ENCODE peak calls at places on chromosome 7, in five cellular contexts. One of them, this sample, is unnamed.

GRCh38 chr7:50693475-50693874 is 89.2 kb downstream of the GRB10 start:
- DNase-seq in AG09309: no peak
- DNase-seq in foreskin fibroblast: no peak
- DNase-seq in BJ: no peak
- DNase-seq in Peyer's patch: no peak
- DNase-seq in this sample: no peak

GRCh38 chr7:2527505-2528464 is 8.2 kb downstream of the LFNG start:
- DNase-seq in AG09309: no peak
- DNase-seq in foreskin fibroblast: peak
- DNase-seq in BJ: peak
- DNase-seq in Peyer's patch: peak
- DNase-seq in this sample: no peak

GRCh38 chr7:1046722-1047679 is 2.7 kb downstream of the GPR146 start:
- DNase-seq in AG09309: no peak
- DNase-seq in foreskin fibroblast: no peak
- DNase-seq in BJ: no peak
- DNase-seq in Peyer's patch: no peak
- DNase-seq in this sample: no peak

GRCh38 chr7:44348300-44348699 is 22.9 kb upstream of the CAMK2B start:
- DNase-seq in AG09309: no peak
- DNase-seq in foreskin fibroblast: peak
- DNase-seq in BJ: no peak
- DNase-seq in Peyer's patch: no peak
- DNase-seq in this sample: no peak

GRCh38 chr7:92745241-92745640 is 91.1 kb downstream of the CDK6 start:
- DNase-seq in AG09309: no peak
- DNase-seq in foreskin fibroblast: no peak
- DNase-seq in BJ: no peak
- DNase-seq in Peyer's patch: no peak
- DNase-seq in this sample: no peak

GRCh38 chr7:155190608-155191536 is 106.8 kb upstream of the INSIG1 start:
- DNase-seq in AG09309: no peak
- DNase-seq in foreskin fibroblast: no peak
- DNase-seq in BJ: no peak
- DNase-seq in Peyer's patch: peak
- DNase-seq in this sample: no peak

GRCh38 chr7:2530076-2530967 is 10.7 kb downstream of the LFNG start:
- DNase-seq in AG09309: no peak
- DNase-seq in foreskin fibroblast: no peak
- DNase-seq in BJ: no peak
- DNase-seq in Peyer's patch: peak
- DNase-seq in this sample: no peak

GRCh38 chr7:64873517-64873916 is 29.6 kb upstream of the ZNF273 start:
- DNase-seq in AG09309: no peak
- DNase-seq in foreskin fibroblast: no peak
- DNase-seq in BJ: no peak
- DNase-seq in Peyer's patch: peak
- DNase-seq in this sample: no peak

GRCh38 chr7:80393786-80394185 is 118.1 kb downstream of the GNAT3 start:
- DNase-seq in AG09309: no peak
- DNase-seq in foreskin fibroblast: no peak
- DNase-seq in BJ: no peak
- DNase-seq in Peyer's patch: no peak
- DNase-seq in this sample: no peak

GRCh38 chr7:107891619-107892366 is 810 bp downstream of the DLD start:
- DNase-seq in AG09309: no peak
- DNase-seq in foreskin fibroblast: no peak
- DNase-seq in BJ: no peak
- DNase-seq in Peyer's patch: no peak
- DNase-seq in this sample: no peak

GRCh38 chr7:28556036-28556435 is 143.7 kb downstream of the CREB5 start:
- DNase-seq in AG09309: no peak
- DNase-seq in foreskin fibroblast: no peak
- DNase-seq in BJ: no peak
- DNase-seq in Peyer's patch: no peak
- DNase-seq in this sample: no peak

GRCh38 chr7:64874114-64874513 is 29.0 kb upstream of the ZNF273 start:
- DNase-seq in AG09309: no peak
- DNase-seq in foreskin fibroblast: no peak
- DNase-seq in BJ: no peak
- DNase-seq in Peyer's patch: peak
- DNase-seq in this sample: no peak

GRCh38 chr7:131122394-131122793 is 205.3 kb upstream of the MKLN1 start:
- DNase-seq in AG09309: no peak
- DNase-seq in foreskin fibroblast: no peak
- DNase-seq in BJ: no peak
- DNase-seq in Peyer's patch: no peak
- DNase-seq in this sample: no peak

GRCh38 chr7:140640727-140641531 is at the start of gene DENND2A:
- DNase-seq in AG09309: no peak
- DNase-seq in foreskin fibroblast: no peak
- DNase-seq in BJ: no peak
- DNase-seq in Peyer's patch: peak
- DNase-seq in this sample: no peak

GRCh38 chr7:141074162-141074989 is 512 bp downstream of the TMEM178B start:
- DNase-seq in AG09309: no peak
- DNase-seq in foreskin fibroblast: peak
- DNase-seq in BJ: no peak
- DNase-seq in Peyer's patch: no peak
- DNase-seq in this sample: no peak

GRCh38 chr7:68440870-68441269 is 1157.4 kb upstream of the AUTS2 start:
- DNase-seq in AG09309: no peak
- DNase-seq in foreskin fibroblast: no peak
- DNase-seq in BJ: no peak
- DNase-seq in Peyer's patch: no peak
- DNase-seq in this sample: no peak

GRCh38 chr7:80611779-80612178 is 26.7 kb upstream of the CD36 start:
- DNase-seq in AG09309: peak
- DNase-seq in foreskin fibroblast: peak
- DNase-seq in BJ: no peak
- DNase-seq in Peyer's patch: peak
- DNase-seq in this sample: no peak

GRCh38 chr7:142482899-142483658 is 225.2 kb upstream of the PRSS58 start:
- DNase-seq in AG09309: no peak
- DNase-seq in foreskin fibroblast: peak
- DNase-seq in BJ: no peak
- DNase-seq in Peyer's patch: peak
- DNase-seq in this sample: no peak

GRCh38 chr7:636396-636795 is 90.1 kb upstream of the DNAAF5 start:
- DNase-seq in AG09309: no peak
- DNase-seq in foreskin fibroblast: no peak
- DNase-seq in BJ: no peak
- DNase-seq in Peyer's patch: no peak
- DNase-seq in this sample: no peak

GRCh38 chr7:14054125-14054524 is 64.7 kb upstream of the ETV1 start:
- DNase-seq in AG09309: no peak
- DNase-seq in foreskin fibroblast: no peak
- DNase-seq in BJ: no peak
- DNase-seq in Peyer's patch: no peak
- DNase-seq in this sample: no peak

GRCh38 chr7:99404235-99404976 is 4.0 kb downstream of the PDAP1 start:
- DNase-seq in AG09309: no peak
- DNase-seq in foreskin fibroblast: peak
- DNase-seq in BJ: no peak
- DNase-seq in Peyer's patch: no peak
- DNase-seq in this sample: no peak

GRCh38 chr7:342681-343216 is 52.8 kb downstream of the FOXL3 start:
- DNase-seq in AG09309: no peak
- DNase-seq in foreskin fibroblast: no peak
- DNase-seq in BJ: no peak
- DNase-seq in Peyer's patch: no peak
- DNase-seq in this sample: no peak

GRCh38 chr7:137919987-137920386 is 73.2 kb upstream of the DGKI start:
- DNase-seq in AG09309: no peak
- DNase-seq in foreskin fibroblast: no peak
- DNase-seq in BJ: no peak
- DNase-seq in Peyer's patch: no peak
- DNase-seq in this sample: no peak

GRCh38 chr7:156969972-156970420 is 20.5 kb downstream of the NOM1 start:
- DNase-seq in AG09309: no peak
- DNase-seq in foreskin fibroblast: no peak
- DNase-seq in BJ: no peak
- DNase-seq in Peyer's patch: no peak
- DNase-seq in this sample: no peak

GRCh38 chr7:88217675-88218427 is 2.0 kb downstream of the SRI start:
- DNase-seq in AG09309: no peak
- DNase-seq in foreskin fibroblast: no peak
- DNase-seq in BJ: no peak
- DNase-seq in Peyer's patch: no peak
- DNase-seq in this sample: no peak

GRCh38 chr7:28349637-28350036 is 62.7 kb upstream of the CREB5 start:
- DNase-seq in AG09309: no peak
- DNase-seq in foreskin fibroblast: no peak
- DNase-seq in BJ: no peak
- DNase-seq in Peyer's patch: no peak
- DNase-seq in this sample: no peak

GRCh38 chr7:5596046-5596895 is 172.6 kb upstream of the TNRC18 start:
- DNase-seq in AG09309: peak
- DNase-seq in foreskin fibroblast: peak
- DNase-seq in BJ: peak
- DNase-seq in Peyer's patch: peak
- DNase-seq in this sample: peak

DNA sequence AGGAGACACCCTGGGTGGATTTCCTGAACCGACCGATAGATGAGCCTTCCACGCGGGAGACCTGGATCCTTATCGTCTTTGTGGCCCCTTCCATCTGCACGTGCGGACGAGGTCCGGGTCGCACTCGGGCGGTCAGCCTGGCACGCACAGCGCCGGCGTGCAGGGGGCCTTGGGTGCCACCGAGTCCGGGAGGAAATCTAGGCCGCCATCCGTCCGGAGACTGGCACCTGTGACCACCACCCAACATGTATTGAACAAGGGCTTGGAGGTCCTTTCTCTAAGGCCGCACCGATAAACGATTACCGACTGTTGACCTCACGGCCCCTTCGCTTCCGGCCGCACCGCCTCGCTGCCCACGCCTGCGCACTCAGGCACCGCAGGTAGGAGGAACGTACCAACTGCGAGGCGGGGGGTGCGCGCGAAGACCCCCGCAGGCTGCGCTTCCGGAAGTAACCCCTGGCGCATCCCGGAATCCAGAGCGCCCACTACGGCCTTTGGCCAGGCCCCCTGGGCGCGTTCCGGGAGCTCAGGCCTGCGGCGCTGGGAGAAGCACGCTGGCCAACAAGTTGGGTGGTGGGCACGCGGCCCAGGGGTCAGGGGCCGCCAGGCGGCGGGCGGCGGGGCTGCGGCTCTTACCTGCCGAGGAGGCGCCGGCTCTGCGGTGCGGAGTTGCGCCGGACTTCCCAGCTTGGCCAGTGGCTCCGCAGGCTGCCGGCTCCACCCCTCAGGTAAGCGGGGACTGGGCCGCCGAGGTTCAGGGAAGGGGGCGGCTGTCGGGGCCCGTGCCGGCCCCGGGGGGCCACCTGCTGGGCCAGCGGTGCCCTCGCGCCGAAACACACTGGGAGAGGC is at the start of the genes ACTR3C and LRRC61:
- DNase-seq in AG09309: no peak
- DNase-seq in foreskin fibroblast: no peak
- DNase-seq in BJ: no peak
- DNase-seq in Peyer's patch: peak
- DNase-seq in this sample: no peak
- TF ChIP-seq CTCF in AG09309: no peak
- TF ChIP-seq CTCF in foreskin fibroblast: no peak
- TF ChIP-seq CTCF in BJ: no peak
- TF ChIP-seq CTCF in Peyer's patch: peak
- TF ChIP-seq CTCF in this sample: no peak

DNA sequence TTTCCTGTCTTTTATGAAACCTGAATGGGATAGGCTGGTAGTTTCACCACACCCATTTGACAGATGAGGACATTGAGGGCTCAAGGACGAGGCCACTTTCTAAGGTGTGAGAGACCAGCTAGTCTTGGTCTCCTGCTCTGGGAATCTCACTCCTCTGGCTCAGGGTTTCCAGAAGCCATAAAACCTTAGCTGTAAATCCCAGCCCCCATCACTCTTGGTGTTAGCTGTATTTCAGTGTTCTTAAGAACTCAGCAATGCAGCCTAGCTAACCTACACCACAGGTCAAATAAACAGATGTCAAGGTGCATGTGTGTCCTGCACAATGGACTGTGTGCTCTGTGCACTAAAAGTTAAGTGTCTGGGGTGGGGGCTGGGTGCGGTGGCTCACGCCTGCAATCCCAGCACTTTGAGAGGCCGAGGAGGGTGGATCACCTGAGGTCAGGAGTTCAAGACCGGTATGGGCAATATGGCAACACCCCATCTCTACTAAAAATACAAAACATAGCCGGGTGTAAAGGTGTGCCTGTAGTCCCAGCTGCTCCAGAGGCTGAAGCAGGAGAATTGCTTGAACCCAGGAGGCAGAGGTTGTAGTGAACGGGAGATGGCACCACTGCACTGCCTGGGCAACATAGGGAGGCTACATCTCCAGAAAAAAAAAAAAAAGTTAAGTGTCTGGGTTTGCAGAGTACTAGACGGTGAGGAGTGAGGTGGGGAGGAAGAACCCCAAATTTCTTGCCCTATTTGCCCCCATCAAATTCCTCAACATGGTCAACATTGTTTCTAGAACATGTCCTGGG is 547 bp upstream of the EPO start:
- DNase-seq in AG09309: peak
- DNase-seq in foreskin fibroblast: peak
- DNase-seq in BJ: no peak
- DNase-seq in Peyer's patch: no peak
- DNase-seq in this sample: no peak
- TF ChIP-seq CTCF in AG09309: peak
- TF ChIP-seq CTCF in foreskin fibroblast: peak
- TF ChIP-seq CTCF in BJ: peak
- TF ChIP-seq CTCF in Peyer's patch: no peak
- TF ChIP-seq CTCF in this sample: peak

GRCh38 chr7:129825005-129825553 is 127.7 kb downstream of the UBE2H start:
- DNase-seq in AG09309: no peak
- DNase-seq in foreskin fibroblast: peak
- DNase-seq in BJ: no peak
- DNase-seq in Peyer's patch: peak
- DNase-seq in this sample: no peak
- TF ChIP-seq CTCF in AG09309: peak
- TF ChIP-seq CTCF in foreskin fibroblast: peak
- TF ChIP-seq CTCF in BJ: peak
- TF ChIP-seq CTCF in Peyer's patch: no peak
- TF ChIP-seq CTCF in this sample: peak

GRCh38 chr7:106485031-106485551 is 175.9 kb downstream of the CCDC71L start:
- DNase-seq in AG09309: peak
- DNase-seq in foreskin fibroblast: peak
- DNase-seq in BJ: peak
- DNase-seq in Peyer's patch: no peak
- DNase-seq in this sample: no peak
- TF ChIP-seq CTCF in AG09309: no peak
- TF ChIP-seq CTCF in foreskin fibroblast: no peak
- TF ChIP-seq CTCF in BJ: no peak
- TF ChIP-seq CTCF in Peyer's patch: no peak
- TF ChIP-seq CTCF in this sample: no peak

This sample was measured in AG09319.